ENCODE peak calls at places on chromosomes 6 and 20, in five cellular contexts. U is stomach; K is DMS153; X is effector CD4-positive, alpha-beta T cell; Z is naive B cell. R is an unnamed sample.

GRCh38 chr6:43368517-43369160 is 808 bp downstream of the ZNF318 start:
- DNase-seq in U (peak; percentile 37), K (no peak), X (no peak), Z (no peak), R (peak; percentile 54)

GRCh38 chr20:62739581-62740285 is 31.1 kb downstream of the NTSR1 start:
- DNase-seq in U (no peak), K (peak; percentile 33), X (peak; percentile 28), Z (no peak), R (no peak)

GRCh38 chr20:10578607-10579006 is 95.2 kb downstream of the JAG1 start:
- DNase-seq in U (no peak), K (peak; percentile 72), X (no peak), Z (no peak), R (no peak)

GRCh38 chr6:35427851-35428321 is 24.3 kb upstream of the FANCE start:
- DNase-seq in U (no peak), K (no peak), X (no peak), Z (no peak), R (no peak)

GRCh38 chr20:5482791-5483190 is 166.0 kb upstream of the PROKR2 start:
- DNase-seq in U (no peak), K (no peak), X (no peak), Z (no peak), R (no peak)

GRCh38 chr6:112683926-112684325 is 336.8 kb downstream of the RFPL4B start:
- DNase-seq in U (no peak), K (no peak), X (no peak), Z (no peak), R (no peak)

GRCh38 chr6:116925088-116925794 is 48.2 kb downstream of the RFX6 start:
- DNase-seq in U (no peak), K (no peak), X (no peak), Z (no peak), R (no peak)

GRCh38 chr6:90483956-90484355 is 102.9 kb downstream of the MAP3K7 start:
- DNase-seq in U (no peak), K (no peak), X (no peak), Z (no peak), R (no peak)

GRCh38 chr20:48722737-48723191 is 105.0 kb downstream of the PREX1 start:
- DNase-seq in U (peak; percentile 74), K (peak; percentile 45), X (no peak), Z (peak; percentile 14), R (no peak)

GRCh38 chr6:109867009-109867969 is 110.8 kb upstream of the GPR6 start:
- DNase-seq in U (peak; percentile 73), K (no peak), X (no peak), Z (no peak), R (no peak)

GRCh38 chr6:116476021-116476678 is 15.0 kb downstream of the CALHM6 start:
- DNase-seq in U (no peak), K (no peak), X (no peak), Z (peak; percentile 76), R (no peak)

GRCh38 chr6:43488667-43489276 is 11.4 kb downstream of the TJAP1 start:
- DNase-seq in U (no peak), K (no peak), X (no peak), Z (no peak), R (no peak)

R was measured in neural crest cell.